ENCODE peak calls at places on chromosomes 12 and 14, in seven cellular contexts. J is HL-60; M is A549; V is stimulated activated CD4-positive, alpha-beta T cell treated with anti-CD3 and anti-CD28 coated beads, TNF-alpha, amount 100 ng/mL, for 24 hours; N is iris pigment epithelial cell; T is amniotic epithelial cell; K is T follicular helper cell. Z is an unnamed sample.

GRCh38 chr14:68506645-68507405 is 286.0 kb downstream of the ZFP36L1 start:
- DNase-seq in J (no peak), M (no peak), V (no peak), N (no peak), T (no peak), K (no peak), Z (no peak)

GRCh38 chr12:113732916-113733315 is 233.2 kb downstream of the RBM19 start:
- DNase-seq in J (no peak), M (no peak), V (no peak), N (no peak), T (no peak), K (no peak), Z (no peak)

GRCh38 chr12:76720068-76720467 is 43.8 kb upstream of the ZDHHC17 start:
- DNase-seq in J (no peak), M (no peak), V (no peak), N (peak; percentile 89), T (peak; percentile 76), K (no peak), Z (no peak)

GRCh38 chr12:5073838-5074237 is 30.2 kb downstream of the KCNA5 start:
- DNase-seq in J (no peak), M (no peak), V (no peak), N (no peak), T (no peak), K (no peak), Z (no peak)

GRCh38 chr12:76249501-76249900 is 98.7 kb downstream of the BBS10 start:
- DNase-seq in J (no peak), M (no peak), V (no peak), N (no peak), T (peak; percentile 37), K (no peak), Z (no peak)

GRCh38 chr14:38731962-38732361 is 371.1 kb downstream of the SEC23A start:
- DNase-seq in J (no peak), M (no peak), V (no peak), N (no peak), T (no peak), K (no peak), Z (no peak)

GRCh38 chr12:27899151-27899661 is 73.3 kb downstream of the PTHLH start:
- DNase-seq in J (no peak), M (no peak), V (peak; percentile 12), N (peak; percentile 99), T (peak; percentile 100), K (no peak), Z (no peak)

GRCh38 chr14:105375635-105376057 is 22.7 kb upstream of the TEX22 start:
- DNase-seq in J (peak; percentile 55), M (no peak), V (no peak), N (peak; percentile 32), T (no peak), K (no peak), Z (peak; percentile 83)

GRCh38 chr12:108614041-108614440 is 16.2 kb upstream of the TMEM119 start:
- DNase-seq in J (no peak), M (no peak), V (no peak), N (no peak), T (no peak), K (no peak), Z (no peak)

GRCh38 chr12:57244306-57244696 is 6.7 kb downstream of the STAC3 start:
- DNase-seq in J (no peak), M (no peak), V (no peak), N (no peak), T (no peak), K (no peak), Z (no peak)

GRCh38 chr12:79674629-79675028 is 16.1 kb downstream of the PAWR start:
- DNase-seq in J (no peak), M (no peak), V (no peak), N (peak; percentile 75), T (peak; percentile 67), K (no peak), Z (no peak)

GRCh38 chr12:116662612-116663144 is 75.2 kb downstream of the SPRING1 start:
- DNase-seq in J (peak; percentile 76), M (no peak), V (no peak), N (peak; percentile 29), T (peak; percentile 47), K (no peak), Z (no peak)

GRCh38 chr12:109670647-109671046 is 43.0 kb upstream of the FAM222A start:
- DNase-seq in J (no peak), M (no peak), V (no peak), N (no peak), T (no peak), K (no peak), Z (no peak)

GRCh38 chr12:132327351-132328171 is 1.8 kb downstream of the GALNT9 start:
- DNase-seq in J (peak; percentile 7), M (peak; percentile 42), V (peak; percentile 52), N (peak; percentile 91), T (peak; percentile 95), K (no peak), Z (no peak)

Z was measured in CD14-positive monocyte.